ENCODE peak calls at places on chromosome 13, in eight cellular contexts. One of them, this sample, is unnamed.

GRCh38 chr13:31982124-31982523 is 49.5 kb upstream of the FRY start:
- DNase-seq in transverse colon: no peak
- DNase-seq in retinal pigment epithelial cell: no peak
- DNase-seq in cardiac fibroblast: no peak
- DNase-seq in lower leg skin: no peak
- DNase-seq in foreskin fibroblast: peak
- DNase-seq in HL-60: no peak
- DNase-seq in epithelial cell of esophagus: no peak
- DNase-seq in this sample: no peak

GRCh38 chr13:99086149-99086868 is 108.4 kb upstream of the DOCK9 start:
- DNase-seq in retinal pigment epithelial cell: no peak
- DNase-seq in foreskin fibroblast: peak
- DNase-seq in transverse colon: peak
- DNase-seq in cardiac fibroblast: peak
- DNase-seq in HL-60: no peak
- DNase-seq in lower leg skin: peak
- DNase-seq in epithelial cell of esophagus: peak
- DNase-seq in this sample: no peak

GRCh38 chr13:105774739-105775460 is 760.6 kb downstream of the EFNB2 start:
- DNase-seq in HL-60: no peak
- DNase-seq in transverse colon: no peak
- DNase-seq in epithelial cell of esophagus: peak
- DNase-seq in lower leg skin: no peak
- DNase-seq in retinal pigment epithelial cell: peak
- DNase-seq in foreskin fibroblast: no peak
- DNase-seq in cardiac fibroblast: no peak
- DNase-seq in this sample: peak

GRCh38 chr13:78030351-78030750 is 111.7 kb upstream of the EDNRB start:
- DNase-seq in HL-60: no peak
- DNase-seq in retinal pigment epithelial cell: no peak
- DNase-seq in foreskin fibroblast: no peak
- DNase-seq in transverse colon: no peak
- DNase-seq in epithelial cell of esophagus: no peak
- DNase-seq in cardiac fibroblast: no peak
- DNase-seq in lower leg skin: no peak
- DNase-seq in this sample: no peak

GRCh38 chr13:75704942-75705320 is 68.8 kb downstream of the LMO7 start:
- DNase-seq in foreskin fibroblast: no peak
- DNase-seq in HL-60: no peak
- DNase-seq in transverse colon: peak
- DNase-seq in retinal pigment epithelial cell: no peak
- DNase-seq in cardiac fibroblast: peak
- DNase-seq in epithelial cell of esophagus: peak
- DNase-seq in lower leg skin: peak
- DNase-seq in this sample: no peak

GRCh38 chr13:44237276-44237767 is 136.3 kb upstream of the SERP2 start:
- DNase-seq in epithelial cell of esophagus: peak
- DNase-seq in retinal pigment epithelial cell: no peak
- DNase-seq in HL-60: no peak
- DNase-seq in transverse colon: peak
- DNase-seq in cardiac fibroblast: peak
- DNase-seq in foreskin fibroblast: peak
- DNase-seq in lower leg skin: peak
- DNase-seq in this sample: peak

GRCh38 chr13:99415851-99416331 is 85.4 kb upstream of the TM9SF2 start:
- DNase-seq in HL-60: no peak
- DNase-seq in lower leg skin: peak
- DNase-seq in foreskin fibroblast: no peak
- DNase-seq in retinal pigment epithelial cell: no peak
- DNase-seq in cardiac fibroblast: no peak
- DNase-seq in transverse colon: no peak
- DNase-seq in epithelial cell of esophagus: peak
- DNase-seq in this sample: no peak

GRCh38 chr13:65971541-65971940 is 1258.6 kb downstream of the PCDH9 start:
- DNase-seq in foreskin fibroblast: no peak
- DNase-seq in HL-60: no peak
- DNase-seq in lower leg skin: no peak
- DNase-seq in retinal pigment epithelial cell: no peak
- DNase-seq in transverse colon: no peak
- DNase-seq in cardiac fibroblast: no peak
- DNase-seq in epithelial cell of esophagus: no peak
- DNase-seq in this sample: no peak

GRCh38 chr13:80339841-80340642 is 884 bp downstream of the SPRY2 start:
- DNase-seq in foreskin fibroblast: peak
- DNase-seq in lower leg skin: peak
- DNase-seq in epithelial cell of esophagus: peak
- DNase-seq in HL-60: no peak
- DNase-seq in cardiac fibroblast: peak
- DNase-seq in transverse colon: peak
- DNase-seq in retinal pigment epithelial cell: no peak
- DNase-seq in this sample: no peak

GRCh38 chr13:60869941-60870613 is 473.1 kb downstream of the TDRD3 start:
- DNase-seq in HL-60: no peak
- DNase-seq in epithelial cell of esophagus: no peak
- DNase-seq in transverse colon: no peak
- DNase-seq in retinal pigment epithelial cell: no peak
- DNase-seq in foreskin fibroblast: no peak
- DNase-seq in lower leg skin: no peak
- DNase-seq in cardiac fibroblast: no peak
- DNase-seq in this sample: no peak

GRCh38 chr13:42575938-42576337 is 2.0 kb downstream of the TNFSF11 start:
- DNase-seq in epithelial cell of esophagus: no peak
- DNase-seq in cardiac fibroblast: no peak
- DNase-seq in retinal pigment epithelial cell: no peak
- DNase-seq in lower leg skin: no peak
- DNase-seq in foreskin fibroblast: no peak
- DNase-seq in HL-60: no peak
- DNase-seq in transverse colon: no peak
- DNase-seq in this sample: no peak

GRCh38 chr13:49996951-49997895 is at the start of gene TRIM13:
- DNase-seq in HL-60: peak
- DNase-seq in epithelial cell of esophagus: peak
- DNase-seq in cardiac fibroblast: peak
- DNase-seq in lower leg skin: peak
- DNase-seq in foreskin fibroblast: peak
- DNase-seq in transverse colon: peak
- DNase-seq in retinal pigment epithelial cell: peak
- DNase-seq in this sample: peak

GRCh38 chr13:23796546-23796945 is 92.7 kb downstream of the MIPEP start:
- DNase-seq in lower leg skin: no peak
- DNase-seq in cardiac fibroblast: no peak
- DNase-seq in HL-60: no peak
- DNase-seq in epithelial cell of esophagus: peak
- DNase-seq in foreskin fibroblast: peak
- DNase-seq in retinal pigment epithelial cell: no peak
- DNase-seq in transverse colon: no peak
- DNase-seq in this sample: no peak

GRCh38 chr13:101915333-101915732 is 462.9 kb downstream of the ITGBL1 start:
- DNase-seq in HL-60: no peak
- DNase-seq in lower leg skin: no peak
- DNase-seq in foreskin fibroblast: no peak
- DNase-seq in transverse colon: no peak
- DNase-seq in retinal pigment epithelial cell: no peak
- DNase-seq in cardiac fibroblast: no peak
- DNase-seq in epithelial cell of esophagus: no peak
- DNase-seq in this sample: no peak

GRCh38 chr13:23739597-23739996 is 149.6 kb downstream of the MIPEP start:
- DNase-seq in epithelial cell of esophagus: peak
- DNase-seq in cardiac fibroblast: peak
- DNase-seq in lower leg skin: no peak
- DNase-seq in HL-60: no peak
- DNase-seq in retinal pigment epithelial cell: no peak
- DNase-seq in transverse colon: no peak
- DNase-seq in foreskin fibroblast: no peak
- DNase-seq in this sample: no peak

GRCh38 chr13:109145631-109146030 is 516.2 kb downstream of the MYO16 start:
- DNase-seq in lower leg skin: no peak
- DNase-seq in retinal pigment epithelial cell: peak
- DNase-seq in transverse colon: peak
- DNase-seq in epithelial cell of esophagus: peak
- DNase-seq in HL-60: peak
- DNase-seq in foreskin fibroblast: peak
- DNase-seq in cardiac fibroblast: peak
- DNase-seq in this sample: no peak

GRCh38 chr13:77417897-77418296 is 91.0 kb upstream of the MYCBP2 start:
- DNase-seq in epithelial cell of esophagus: no peak
- DNase-seq in retinal pigment epithelial cell: no peak
- DNase-seq in cardiac fibroblast: no peak
- DNase-seq in foreskin fibroblast: peak
- DNase-seq in HL-60: no peak
- DNase-seq in lower leg skin: no peak
- DNase-seq in transverse colon: no peak
- DNase-seq in this sample: no peak

GRCh38 chr13:42747399-42747873 is 33.9 kb upstream of the FAM216B start:
- DNase-seq in retinal pigment epithelial cell: no peak
- DNase-seq in cardiac fibroblast: peak
- DNase-seq in lower leg skin: no peak
- DNase-seq in epithelial cell of esophagus: peak
- DNase-seq in HL-60: no peak
- DNase-seq in foreskin fibroblast: peak
- DNase-seq in transverse colon: no peak
- DNase-seq in this sample: peak

GRCh38 chr13:39186205-39186880 is 148.1 kb downstream of the NHLRC3 start:
- DNase-seq in HL-60: no peak
- DNase-seq in retinal pigment epithelial cell: no peak
- DNase-seq in epithelial cell of esophagus: no peak
- DNase-seq in cardiac fibroblast: no peak
- DNase-seq in transverse colon: no peak
- DNase-seq in lower leg skin: no peak
- DNase-seq in foreskin fibroblast: no peak
- DNase-seq in this sample: peak

GRCh38 chr13:73903561-73903960 is 230.6 kb downstream of the KLF12 start:
- DNase-seq in transverse colon: no peak
- DNase-seq in lower leg skin: no peak
- DNase-seq in cardiac fibroblast: no peak
- DNase-seq in HL-60: no peak
- DNase-seq in foreskin fibroblast: no peak
- DNase-seq in retinal pigment epithelial cell: no peak
- DNase-seq in epithelial cell of esophagus: no peak
- DNase-seq in this sample: no peak

GRCh38 chr13:80012281-80012680 is 328.6 kb downstream of the SPRY2 start:
- DNase-seq in HL-60: no peak
- DNase-seq in retinal pigment epithelial cell: no peak
- DNase-seq in cardiac fibroblast: peak
- DNase-seq in lower leg skin: no peak
- DNase-seq in epithelial cell of esophagus: no peak
- DNase-seq in transverse colon: no peak
- DNase-seq in foreskin fibroblast: peak
- DNase-seq in this sample: peak

DNA sequence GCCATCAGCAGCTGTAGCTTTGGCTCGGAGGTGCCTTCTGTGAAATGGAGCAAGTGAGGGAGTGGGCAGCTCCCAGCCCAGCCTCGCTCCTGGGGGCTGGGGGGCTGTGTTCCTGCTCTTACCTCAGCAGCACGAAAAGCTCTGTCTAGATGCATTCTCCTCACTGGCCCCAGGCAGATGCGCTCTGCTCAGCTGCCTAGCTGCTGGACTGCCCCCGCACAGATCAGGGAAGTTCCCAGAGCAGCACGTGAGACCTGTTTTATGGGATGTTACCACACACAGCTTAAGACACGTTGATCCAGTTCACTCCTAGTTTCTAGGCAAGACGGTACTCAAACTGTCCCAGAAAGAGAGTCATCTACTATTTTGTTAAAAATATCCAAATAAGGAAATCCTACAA is 13.6 kb downstream of the LCP1 start:
- DNase-seq in foreskin fibroblast: peak
- DNase-seq in lower leg skin: no peak
- DNase-seq in epithelial cell of esophagus: peak
- DNase-seq in retinal pigment epithelial cell: no peak
- DNase-seq in HL-60: peak
- DNase-seq in transverse colon: peak
- DNase-seq in cardiac fibroblast: peak
- DNase-seq in this sample: peak
- H3K4me3 ChIP-seq in foreskin fibroblast: no peak
- H3K4me3 ChIP-seq in lower leg skin: no peak
- H3K4me3 ChIP-seq in epithelial cell of esophagus: no peak
- H3K4me3 ChIP-seq in retinal pigment epithelial cell: no peak
- H3K4me3 ChIP-seq in HL-60: peak
- H3K4me3 ChIP-seq in transverse colon: no peak
- H3K4me3 ChIP-seq in cardiac fibroblast: no peak
- H3K4me3 ChIP-seq in this sample: no peak

GRCh38 chr13:110194456-110194855 is 112.5 kb downstream of the COL4A1 start:
- DNase-seq in lower leg skin: peak
- DNase-seq in transverse colon: no peak
- DNase-seq in epithelial cell of esophagus: no peak
- DNase-seq in cardiac fibroblast: peak
- DNase-seq in HL-60: no peak
- DNase-seq in foreskin fibroblast: no peak
- DNase-seq in retinal pigment epithelial cell: no peak
- DNase-seq in this sample: no peak
- TF ChIP-seq CTCF in lower leg skin: no peak
- TF ChIP-seq CTCF in transverse colon: no peak
- TF ChIP-seq CTCF in epithelial cell of esophagus: no peak
- TF ChIP-seq CTCF in cardiac fibroblast: no peak
- TF ChIP-seq CTCF in HL-60: no peak
- TF ChIP-seq CTCF in foreskin fibroblast: no peak
- TF ChIP-seq CTCF in retinal pigment epithelial cell: no peak
- TF ChIP-seq CTCF in this sample: no peak

GRCh38 chr13:33678084-33678483 is 139.9 kb upstream of the RFC3 start:
- DNase-seq in epithelial cell of esophagus: no peak
- DNase-seq in lower leg skin: no peak
- DNase-seq in cardiac fibroblast: no peak
- DNase-seq in retinal pigment epithelial cell: no peak
- DNase-seq in HL-60: no peak
- DNase-seq in foreskin fibroblast: no peak
- DNase-seq in transverse colon: no peak
- DNase-seq in this sample: no peak

GRCh38 chr13:33678906-33679657 is 138.9 kb upstream of the RFC3 start:
- DNase-seq in cardiac fibroblast: peak
- DNase-seq in transverse colon: peak
- DNase-seq in epithelial cell of esophagus: peak
- DNase-seq in foreskin fibroblast: no peak
- DNase-seq in HL-60: peak
- DNase-seq in lower leg skin: peak
- DNase-seq in retinal pigment epithelial cell: peak
- DNase-seq in this sample: peak

GRCh38 chr13:33677215-33677614 is 140.7 kb upstream of the RFC3 start:
- DNase-seq in transverse colon: no peak
- DNase-seq in HL-60: no peak
- DNase-seq in cardiac fibroblast: no peak
- DNase-seq in foreskin fibroblast: no peak
- DNase-seq in epithelial cell of esophagus: no peak
- DNase-seq in retinal pigment epithelial cell: no peak
- DNase-seq in lower leg skin: no peak
- DNase-seq in this sample: no peak

GRCh38 chr13:33676045-33676699 is 141.8 kb upstream of the RFC3 start:
- DNase-seq in cardiac fibroblast: peak
- DNase-seq in lower leg skin: no peak
- DNase-seq in foreskin fibroblast: peak
- DNase-seq in epithelial cell of esophagus: peak
- DNase-seq in HL-60: no peak
- DNase-seq in retinal pigment epithelial cell: peak
- DNase-seq in transverse colon: peak
- DNase-seq in this sample: peak

GRCh38 chr13:33676700-33677048 is 141.3 kb upstream of the RFC3 start:
- DNase-seq in transverse colon: peak
- DNase-seq in epithelial cell of esophagus: peak
- DNase-seq in lower leg skin: no peak
- DNase-seq in foreskin fibroblast: peak
- DNase-seq in HL-60: peak
- DNase-seq in retinal pigment epithelial cell: peak
- DNase-seq in cardiac fibroblast: peak
- DNase-seq in this sample: peak
- H3K4me3 ChIP-seq in transverse colon: peak
- H3K4me3 ChIP-seq in epithelial cell of esophagus: peak
- H3K4me3 ChIP-seq in lower leg skin: no peak
- H3K4me3 ChIP-seq in foreskin fibroblast: peak
- H3K4me3 ChIP-seq in HL-60: peak
- H3K4me3 ChIP-seq in retinal pigment epithelial cell: peak
- H3K4me3 ChIP-seq in cardiac fibroblast: peak
- H3K4me3 ChIP-seq in this sample: peak

GRCh38 chr13:68927387-68928026 is 1180.1 kb upstream of the ATXN8OS start:
- DNase-seq in HL-60: no peak
- DNase-seq in retinal pigment epithelial cell: peak
- DNase-seq in cardiac fibroblast: no peak
- DNase-seq in foreskin fibroblast: no peak
- DNase-seq in epithelial cell of esophagus: peak
- DNase-seq in transverse colon: peak
- DNase-seq in lower leg skin: no peak
- DNase-seq in this sample: no peak
- TF ChIP-seq CTCF in HL-60: no peak
- TF ChIP-seq CTCF in retinal pigment epithelial cell: peak
- TF ChIP-seq CTCF in cardiac fibroblast: no peak
- TF ChIP-seq CTCF in foreskin fibroblast: no peak
- TF ChIP-seq CTCF in epithelial cell of esophagus: peak
- TF ChIP-seq CTCF in transverse colon: no peak
- TF ChIP-seq CTCF in lower leg skin: no peak
- TF ChIP-seq CTCF in this sample: peak

This sample was measured in epithelial cell of proximal tubule.